ENCODE peak calls at places on chromosomes 13 and 19, in nine cellular contexts. M is tibial artery; D is heart right ventricle; E is nephron progenitor cell; C is lower lobe of right lung; K is stimulated activated CD4-positive, alpha-beta T cell treated with anti-CD3 and anti-CD28 coated beads, Interleukin-1b, Interleukin-23, amount 100 ng/mL, for 24 hours; N is activated naive CD8-positive, alpha-beta T cell treated with anti-CD3 and anti-CD28 coated beads, Interleukin-2, amount 50 U/mL, for 16 hours; P is astrocyte; G is NCI-H2171 treated with DMSO at 0.1 percent for 48 hours. L is an unnamed sample.
A peak's percentile ranks its signal among the peaks of the same experiment; 100 is the strongest.

GRCh38 chr13:86946734-86947133 is 724.4 kb upstream of the SLITRK5 start:
- DNase-seq in D (no peak), E (no peak), G (no peak), K (no peak), P (no peak), N (no peak), M (no peak), C (no peak), L (no peak)

GRCh38 chr19:50378169-50378862 is 2.1 kb downstream of the NR1H2 start:
- DNase-seq in G (no peak), E (no peak), P (no peak), C (no peak), M (no peak), K (no peak), D (no peak), N (no peak), L (no peak)

GRCh38 chr19:38862321-38863059 is 12.7 kb upstream of the HNRNPL start:
- DNase-seq in M (peak; percentile 48), E (no peak), P (no peak), C (no peak), G (peak; percentile 67), D (peak; percentile 45), N (no peak), K (no peak), L (no peak)

GRCh38 chr13:85497652-85498051 is 301.6 kb downstream of the SLITRK6 start:
- DNase-seq in M (no peak), P (peak; percentile 99), G (no peak), E (no peak), D (no peak), K (no peak), N (no peak), C (no peak), L (no peak)

GRCh38 chr13:114134111-114134943 is 1.9 kb upstream of the RASA3 start:
- DNase-seq in M (no peak), E (peak; percentile 56), C (peak; percentile 43), D (no peak), K (no peak), P (no peak), G (peak; percentile 45), N (no peak), L (no peak)

GRCh38 chr13:79485014-79485441 is 4.1 kb downstream of the NDFIP2 start:
- DNase-seq in E (no peak), G (no peak), P (peak; percentile 92), M (no peak), C (no peak), K (no peak), N (no peak), D (no peak), L (no peak)

GRCh38 chr19:9842834-9843625 is 7.9 kb downstream of the PIN1 start:
- DNase-seq in D (no peak), G (no peak), M (no peak), K (no peak), C (no peak), P (no peak), N (no peak), E (no peak), L (no peak)

GRCh38 chr13:60661514-60661913 is 264.5 kb downstream of the TDRD3 start:
- DNase-seq in K (no peak), E (no peak), M (no peak), G (peak; percentile 18), C (no peak), N (no peak), D (no peak), P (no peak), L (no peak)

GRCh38 chr19:48858984-48859710 is 9.3 kb downstream of the PLEKHA4 start:
- DNase-seq in K (peak; percentile 83), M (no peak), D (no peak), P (no peak), C (peak; percentile 79), E (no peak), N (peak; percentile 58), G (no peak), L (no peak)

GRCh38 chr19:1655131-1655981 is 2.9 kb upstream of the TCF3 start:
- DNase-seq in K (no peak), E (no peak), M (no peak), N (no peak), C (no peak), P (no peak), G (no peak), D (no peak), L (no peak)

GRCh38 chr13:30551194-30551593 is 66.5 kb upstream of the USPL1 start:
- DNase-seq in P (no peak), K (no peak), G (peak; percentile 22), N (no peak), E (no peak), D (no peak), M (no peak), C (no peak), L (no peak)

GRCh38 chr19:37905936-37906867 is at the start of gene WDR87:
- DNase-seq in C (peak; percentile 62), P (no peak), G (peak; percentile 93), K (peak; percentile 28), M (no peak), E (peak; percentile 83), N (no peak), D (no peak), L (no peak)

GRCh38 chr19:38653028-38653571 is 5.7 kb downstream of the ACTN4 start:
- DNase-seq in G (peak; percentile 96), D (no peak), N (no peak), P (peak; percentile 45), C (no peak), M (peak; percentile 76), K (no peak), E (no peak), L (no peak)

GRCh38 chr13:33536639-33537425 is 251.3 kb upstream of the STARD13 start:
- DNase-seq in G (no peak), C (no peak), M (no peak), P (peak; percentile 63), D (no peak), N (no peak), E (no peak), K (no peak), L (no peak)

GRCh38 chr13:46571189-46571901 is 18.4 kb downstream of the LRCH1 start:
- DNase-seq in P (peak; percentile 80), C (no peak), G (no peak), N (no peak), D (no peak), E (no peak), M (no peak), K (no peak), L (no peak)

GRCh38 chr13:110716235-110716505 is 2.7 kb downstream of the ING1 start:
- DNase-seq in E (no peak), K (no peak), N (no peak), P (no peak), C (peak; percentile 63), D (no peak), M (peak; percentile 45), G (no peak), L (no peak)

GRCh38 chr19:51135004-51135403 is 7.1 kb upstream of the SIGLEC7 start:
- DNase-seq in K (no peak), D (no peak), P (no peak), E (no peak), M (no peak), C (no peak), G (no peak), N (no peak), L (no peak)

GRCh38 chr19:50702870-50703829 is 16.5 kb downstream of the SHANK1 start:
- DNase-seq in K (no peak), G (peak; percentile 16), M (no peak), E (no peak), D (no peak), P (no peak), C (no peak), N (no peak), L (no peak)

GRCh38 chr13:40273173-40274000 is 393.1 kb downstream of the FOXO1 start:
- DNase-seq in D (no peak), N (no peak), C (no peak), G (no peak), P (no peak), M (no peak), E (no peak), K (no peak), L (no peak)

GRCh38 chr19:48613852-48614435 is 932 bp downstream of the FAM83E start:
- DNase-seq in N (no peak), E (no peak), D (no peak), C (no peak), K (no peak), P (no peak), M (no peak), G (no peak), L (no peak)

GRCh38 chr13:23453132-23453531 is 19.6 kb upstream of the SACS start:
- DNase-seq in K (no peak), C (no peak), D (no peak), M (no peak), E (no peak), G (peak; percentile 21), N (no peak), P (no peak), L (no peak)

GRCh38 chr19:42114412-42114811 is 17.8 kb downstream of the POU2F2 start:
- DNase-seq in K (no peak), P (no peak), M (no peak), N (no peak), D (no peak), C (no peak), G (peak; percentile 83), E (no peak), L (no peak)

GRCh38 chr19:13024126-13024957 is 29.1 kb downstream of the NFIX start:
- DNase-seq in P (no peak), E (no peak), K (no peak), D (no peak), M (no peak), N (no peak), G (peak; percentile 42), C (peak; percentile 47), L (no peak)

GRCh38 chr13:95023405-95023804 is 277.8 kb downstream of the ABCC4 start:
- DNase-seq in G (peak; percentile 90), D (no peak), N (no peak), E (no peak), C (no peak), K (no peak), P (no peak), M (no peak), L (no peak)

GRCh38 chr19:28264556-28264955 is 948.4 kb downstream of the UQCRFS1 start:
- DNase-seq in G (no peak), N (no peak), D (no peak), P (no peak), C (no peak), K (no peak), M (no peak), E (no peak), L (no peak)

GRCh38 chr19:19109601-19110000 is 28.7 kb downstream of the TMEM161A start:
- DNase-seq in C (no peak), E (no peak), K (no peak), M (no peak), D (no peak), N (no peak), P (no peak), G (no peak), L (no peak)

GRCh38 chr13:36848228-36848982 is 29.4 kb downstream of the RFXAP start:
- DNase-seq in C (no peak), K (no peak), E (no peak), G (no peak), N (no peak), M (no peak), D (no peak), P (no peak), L (no peak)

L was measured in SK-N-MC.